ENCODE peak calls at places on chromosomes 11 and 22, in six cellular contexts. P is bronchial epithelial cell, J is mucosa of descending colon, Z is AG10803, M is stomach, A is lower lobe of right lung. G is an unnamed sample.

GRCh38 chr11:67456068-67456705 is 1.0 kb downstream of the CABP4 start:
- DNase-seq in P (no peak), J (no peak), Z (no peak), M (no peak), A (peak), G (no peak)

GRCh38 chr22:28930357-28931007 is 47.1 kb downstream of the ZNRF3 start:
- DNase-seq in P (no peak), J (no peak), Z (no peak), M (no peak), A (no peak), G (peak)

GRCh38 chr11:78251083-78251699 is 62.5 kb downstream of the USP35 start:
- DNase-seq in P (no peak), J (no peak), Z (peak), M (no peak), A (no peak), G (peak)

GRCh38 chr11:125250316-125250870 is 85.8 kb downstream of the PKNOX2 start:
- DNase-seq in P (no peak), J (no peak), Z (no peak), M (no peak), A (no peak), G (no peak)

GRCh38 chr22:48824673-48825651 is 1002.7 kb downstream of the BRD1 start:
- DNase-seq in P (no peak), J (no peak), Z (no peak), M (no peak), A (no peak), G (no peak)

GRCh38 chr11:129428027-129428426 is 52.4 kb downstream of the BARX2 start:
- DNase-seq in P (no peak), J (no peak), Z (no peak), M (no peak), A (no peak), G (no peak)

GRCh38 chr11:32858731-32859130 is 29.0 kb downstream of the PRRG4 start:
- DNase-seq in P (no peak), J (no peak), Z (no peak), M (no peak), A (no peak), G (no peak)

GRCh38 chr11:17978553-17979287 is 34.1 kb downstream of the SERGEF start:
- DNase-seq in P (peak), J (peak), Z (peak), M (peak), A (no peak), G (peak)

GRCh38 chr11:15106201-15106965 is 8.3 kb upstream of the INSC start:
- DNase-seq in P (peak), J (no peak), Z (peak), M (no peak), A (no peak), G (peak)

GRCh38 chr11:103488021-103488420 is 378.8 kb downstream of the DYNC2H1 start:
- DNase-seq in P (peak), J (no peak), Z (no peak), M (no peak), A (no peak), G (no peak)

GRCh38 chr11:521179-521688 is 14.1 kb downstream of the HRAS start:
- DNase-seq in P (no peak), J (no peak), Z (no peak), M (no peak), A (no peak), G (no peak)

GRCh38 chr11:5689551-5689983 is at the start of gene TRIM22:
- DNase-seq in P (peak), J (peak), Z (peak), M (peak), A (peak), G (peak)

GRCh38 chr22:48855013-48855412 is 972.7 kb downstream of the BRD1 start:
- DNase-seq in P (no peak), J (no peak), Z (no peak), M (no peak), A (no peak), G (no peak)

GRCh38 chr11:87859583-87859982 is 315.7 kb downstream of the RAB38 start:
- DNase-seq in P (peak), J (no peak), Z (no peak), M (peak), A (no peak), G (peak)

GRCh38 chr11:126355926-126356897 is 726 bp downstream of the ST3GAL4 start:
- DNase-seq in P (no peak), J (no peak), Z (peak), M (no peak), A (peak), G (peak)

GRCh38 chr11:112822478-112823274 is 138.5 kb upstream of the NCAM1 start:
- DNase-seq in P (no peak), J (no peak), Z (no peak), M (peak), A (no peak), G (peak)

GRCh38 chr11:72812968-72813739 is 1.1 kb upstream of the ATG16L2 start:
- DNase-seq in P (peak), J (peak), Z (peak), M (peak), A (peak), G (peak)

GRCh38 chr11:78228467-78228866 is 39.7 kb downstream of the USP35 start:
- DNase-seq in P (peak), J (peak), Z (peak), M (no peak), A (no peak), G (peak)

GRCh38 chr11:79078999-79079398 is 361.8 kb downstream of the TENM4 start:
- DNase-seq in P (no peak), J (no peak), Z (no peak), M (no peak), A (no peak), G (no peak)

GRCh38 chr11:86588566-86589090 is 83.8 kb downstream of the ME3 start:
- DNase-seq in P (no peak), J (no peak), Z (no peak), M (no peak), A (no peak), G (peak)

GRCh38 chr11:116108161-116108560 is 603.9 kb upstream of the CADM1 start:
- DNase-seq in P (no peak), J (no peak), Z (no peak), M (no peak), A (no peak), G (no peak)

GRCh38 chr11:91800208-91800914 is 424.3 kb upstream of the FAT3 start:
- DNase-seq in P (no peak), J (no peak), Z (peak), M (no peak), A (no peak), G (no peak)

GRCh38 chr11:134332189-134332631 is 422 bp downstream of the GLB1L2 start:
- DNase-seq in P (no peak), J (peak), Z (no peak), M (no peak), A (no peak), G (no peak)
- TF ChIP-seq CTCF in P (peak), J (no peak), Z (no peak), M (no peak), A (no peak), G (no peak)

GRCh38 chr11:66388746-66389386 is 17.3 kb upstream of the SLC29A2 start:
- DNase-seq in P (peak), J (peak), Z (peak), M (peak), A (peak), G (peak)

GRCh38 chr11:66391322-66391721 is 19.8 kb upstream of the SLC29A2 start:
- DNase-seq in P (no peak), J (no peak), Z (no peak), M (no peak), A (no peak), G (no peak)

DNA sequence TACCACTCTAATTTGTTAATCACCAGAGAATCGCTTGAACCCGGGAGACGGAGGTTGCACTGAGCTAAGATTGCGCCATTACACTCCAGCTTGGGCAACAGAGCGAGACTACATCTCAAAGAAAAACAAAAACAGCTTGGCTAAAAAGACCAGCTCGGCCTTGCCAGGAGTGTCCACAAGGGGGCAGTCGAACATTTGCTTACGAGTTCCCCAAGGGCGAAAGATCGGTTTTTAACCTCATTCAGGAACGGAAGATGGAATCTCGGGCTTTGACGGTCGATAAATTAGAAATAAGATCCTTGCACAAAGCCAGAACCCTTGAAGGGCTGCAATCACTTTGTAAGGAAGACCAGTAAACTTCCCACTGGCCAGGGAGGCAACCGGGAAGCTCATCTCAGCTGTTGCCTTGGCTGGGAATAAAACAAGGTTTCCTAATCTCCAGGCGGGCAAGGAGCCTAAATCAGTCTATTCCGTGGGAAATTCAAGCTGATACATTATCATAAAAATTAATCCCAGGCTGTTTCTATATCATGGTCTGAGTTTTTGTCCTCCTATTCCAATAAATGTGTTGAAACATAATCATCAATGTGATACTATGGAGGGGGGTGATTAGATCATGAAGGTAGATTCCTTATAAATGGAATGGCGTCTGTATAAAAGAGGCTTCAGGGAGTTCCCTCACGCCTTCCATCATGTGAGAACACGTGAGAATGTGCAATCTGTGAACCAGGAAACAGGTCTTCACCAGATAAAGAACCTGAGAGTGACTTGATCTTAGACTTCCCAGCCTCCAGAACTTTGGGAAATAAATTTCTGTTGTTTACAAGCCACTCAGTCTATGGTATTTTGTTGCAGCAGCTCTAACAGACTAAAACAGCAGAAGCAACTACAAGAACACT is 14.9 kb upstream of the SLC29A2 start:
- DNase-seq in P (peak), J (peak), Z (peak), M (peak), A (peak), G (peak)
- H3K4me3 ChIP-seq in P (no peak), J (no peak), Z (peak), M (peak), A (peak), G (peak)

GRCh38 chr11:62792193-62792575 is 378 bp upstream of the TMEM223 start:
- DNase-seq in P (no peak), J (peak), Z (no peak), M (no peak), A (no peak), G (no peak)

GRCh38 chr11:62789576-62789975 is 2.2 kb downstream of the TMEM223 start:
- DNase-seq in P (no peak), J (no peak), Z (no peak), M (no peak), A (no peak), G (no peak)

GRCh38 chr11:62788991-62789390 is 1.8 kb downstream of the TMEM179B start:
- DNase-seq in P (no peak), J (no peak), Z (no peak), M (no peak), A (no peak), G (no peak)

GRCh38 chr11:62794201-62794775 is 2.5 kb upstream of the TMEM223 start:
- DNase-seq in P (no peak), J (no peak), Z (no peak), M (no peak), A (no peak), G (no peak)

GRCh38 chr11:62791501-62792192 is at the start of gene TMEM223:
- DNase-seq in P (peak), J (peak), Z (peak), M (peak), A (peak), G (peak)
- TF ChIP-seq CTCF in P (peak), J (no peak), Z (no peak), M (no peak), A (peak), G (no peak)

DNA sequence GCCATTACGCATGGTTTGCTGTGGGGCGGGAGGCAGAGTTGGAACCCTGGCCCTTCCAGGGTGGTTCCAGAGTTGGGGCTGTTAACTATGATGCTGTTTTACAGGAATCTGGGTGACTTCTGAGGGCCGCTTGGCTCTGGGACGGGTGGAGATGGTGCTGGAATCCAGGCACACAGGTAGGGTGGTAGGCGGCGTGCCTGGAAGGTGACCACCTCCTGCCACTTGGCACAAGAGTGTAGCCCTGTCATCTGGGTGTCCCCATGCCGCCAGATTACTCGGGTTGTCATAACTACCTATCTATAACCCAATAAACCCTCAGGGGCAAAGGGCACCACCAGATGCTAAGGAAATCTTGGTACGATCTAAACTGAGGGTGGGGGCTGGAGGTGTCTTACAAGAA is 1.3 kb downstream of the CARS1 start:
- DNase-seq in P (no peak), J (peak), Z (no peak), M (no peak), A (no peak), G (no peak)
- H3K4me3 ChIP-seq in P (peak), J (no peak), Z (peak), M (peak), A (peak), G (peak)

GRCh38 chr11:55648027-55648426 is at the start of gene OR4S2:
- DNase-seq in P (no peak), J (no peak), Z (no peak), M (no peak), A (no peak), G (no peak)

GRCh38 chr11:55655096-55655495 is 6.9 kb upstream of the OR4C6 start:
- DNase-seq in P (peak), J (no peak), Z (no peak), M (no peak), A (no peak), G (no peak)

GRCh38 chr11:55658031-55658573 is 3.9 kb upstream of the OR4C6 start:
- DNase-seq in P (no peak), J (no peak), Z (no peak), M (no peak), A (no peak), G (no peak)

GRCh38 chr11:55652560-55652959 is 4.4 kb downstream of the OR4S2 start:
- DNase-seq in P (no peak), J (no peak), Z (no peak), M (no peak), A (no peak), G (no peak)
- TF ChIP-seq CTCF in P (no peak), J (no peak), Z (no peak), M (no peak), A (no peak), G (no peak)

GRCh38 chr22:33914699-33915098 is 5.6 kb downstream of the LARGE1 start:
- DNase-seq in P (no peak), J (no peak), Z (no peak), M (no peak), A (no peak), G (no peak)
- H3K4me3 ChIP-seq in P (no peak), J (no peak), Z (no peak), M (no peak), A (no peak), G (no peak)

DNA sequence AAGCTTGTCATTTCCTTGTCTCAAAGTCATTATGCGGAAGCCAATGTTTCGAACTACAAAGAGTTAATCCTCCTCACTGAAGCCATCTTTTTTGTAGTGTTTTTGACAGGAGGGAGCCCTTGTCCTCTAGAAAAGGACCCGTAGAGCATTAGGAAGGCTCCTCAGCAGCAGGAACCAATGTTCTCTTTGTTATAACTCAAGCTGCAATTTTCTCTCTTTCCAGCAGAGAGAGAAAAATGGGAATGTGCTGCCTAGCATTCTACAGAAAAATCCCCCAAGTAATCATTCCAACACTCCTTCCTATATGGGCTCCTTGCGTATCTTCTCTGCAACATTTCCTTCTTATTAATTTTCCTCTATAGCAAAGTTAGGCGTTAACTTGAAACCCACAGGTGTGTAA is 30.6 kb downstream of the SC5D start:
- DNase-seq in P (no peak), J (no peak), Z (no peak), M (no peak), A (no peak), G (no peak)
- TF ChIP-seq CTCF in P (no peak), J (no peak), Z (peak), M (no peak), A (no peak), G (peak)

GRCh38 chr11:74592441-74593362 is at the start of gene POLD3:
- DNase-seq in P (peak), J (peak), Z (peak), M (peak), A (peak), G (peak)

GRCh38 chr11:74592063-74592440 is 330 bp upstream of the POLD3 start:
- DNase-seq in P (no peak), J (no peak), Z (no peak), M (no peak), A (no peak), G (no peak)

GRCh38 chr11:74593463-74593862 is 1.1 kb downstream of the POLD3 start:
- DNase-seq in P (no peak), J (no peak), Z (no peak), M (no peak), A (no peak), G (no peak)
- H3K4me3 ChIP-seq in P (peak), J (peak), Z (peak), M (peak), A (peak), G (peak)

G was measured in fibroblast of the aortic adventitia.